ENCODE peak calls at places on chromosomes 4 and X, in four cellular contexts. O, T, X and L are unnamed samples.

GRCh38 chr4:85367815-85368214 is 107.1 kb upstream of the ARHGAP24 start:
- DNase-seq in O (no peak), T (no peak), X (no peak), L (no peak)

GRCh38 chr4:185204238-185204910 is 574 bp upstream of the CFAP97 start:
- DNase-seq in X (no peak), O (no peak), T (no peak), L (no peak)

GRCh38 chr4:75675004-75675531 is 1.9 kb upstream of the G3BP2 start:
- DNase-seq in X (no peak), T (no peak), O (no peak), L (no peak)

GRCh38 chr4:148653681-148654080 is 211.5 kb upstream of the NR3C2 start:
- DNase-seq in O (no peak), X (no peak), T (no peak), L (no peak)

GRCh38 chr4:188107931-188108843 is 1.2 kb downstream of the TRIML2 start:
- DNase-seq in T (no peak), X (no peak), O (no peak), L (no peak)

GRCh38 chrX:11172413-11172812 is 61.3 kb downstream of the HCCS start:
- DNase-seq in T (no peak), O (no peak), X (no peak), L (no peak)

GRCh38 chrX:72392816-72393800 is 87.4 kb upstream of the CITED1 start:
- DNase-seq in T (no peak), O (no peak), X (no peak), L (no peak)

GRCh38 chr4:139668036-139668435 is 2.4 kb downstream of the MGST2 start:
- DNase-seq in X (no peak), T (no peak), O (no peak), L (no peak)

GRCh38 chr4:15349965-15350364 is 77.9 kb upstream of the C1QTNF7 start:
- DNase-seq in T (no peak), O (no peak), X (no peak), L (no peak)

GRCh38 chrX:49153467-49153866 is 9.1 kb upstream of the MAGIX start:
- DNase-seq in T (no peak), X (no peak), O (no peak), L (no peak)

GRCh38 chrX:14032383-14032782 is 2.7 kb upstream of the GEMIN8 start:
- DNase-seq in X (peak), T (peak), O (peak), L (peak)

GRCh38 chrX:39205467-39205866 is 404.2 kb downstream of the MID1IP1 start:
- DNase-seq in X (no peak), T (no peak), O (no peak), L (no peak)

GRCh38 chrX:153627675-153628111 is 19.3 kb upstream of the DUSP9 start:
- DNase-seq in X (no peak), O (peak), T (no peak), L (no peak)

GRCh38 chr4:41572414-41572986 is 34.5 kb downstream of the LIMCH1 start:
- DNase-seq in X (no peak), O (no peak), T (no peak), L (no peak)

GRCh38 chr4:89837385-89837995 is 529 bp upstream of the SNCA start:
- DNase-seq in O (peak), T (no peak), X (no peak), L (peak)

GRCh38 chr4:8303485-8304281 is 34.1 kb downstream of the HTRA3 start:
- DNase-seq in T (no peak), X (no peak), O (no peak), L (no peak)

GRCh38 chr4:21780158-21780557 is 168.4 kb downstream of the KCNIP4 start:
- DNase-seq in X (no peak), O (no peak), T (no peak), L (no peak)